ENCODE peak calls at places on chromosomes 5 and 9, in nine cellular contexts. One of them, this sample, is unnamed.

GRCh38 chr5:96968614-96969013 is 32.7 kb downstream of the LNPEP start:
- DNase-seq in hepatocyte: peak; percentile 16
- DNase-seq in breast epithelium: no peak
- DNase-seq in GM23338: no peak
- DNase-seq in ovary: no peak
- DNase-seq in heart right ventricle: no peak
- DNase-seq in A549: no peak
- DNase-seq in colonic mucosa: no peak
- DNase-seq in endothelial cell of umbilical vein: peak; percentile 45
- DNase-seq in this sample: no peak

GRCh38 chr9:38234479-38234878 is 158.0 kb upstream of the ALDH1B1 start:
- DNase-seq in colonic mucosa: no peak
- DNase-seq in ovary: no peak
- DNase-seq in endothelial cell of umbilical vein: no peak
- DNase-seq in heart right ventricle: no peak
- DNase-seq in hepatocyte: no peak
- DNase-seq in A549: no peak
- DNase-seq in GM23338: no peak
- DNase-seq in breast epithelium: no peak
- DNase-seq in this sample: no peak

GRCh38 chr9:20291201-20291600 is 331.1 kb downstream of the MLLT3 start:
- DNase-seq in heart right ventricle: no peak
- DNase-seq in colonic mucosa: no peak
- DNase-seq in endothelial cell of umbilical vein: no peak
- DNase-seq in ovary: no peak
- DNase-seq in A549: no peak
- DNase-seq in GM23338: no peak
- DNase-seq in hepatocyte: no peak
- DNase-seq in breast epithelium: no peak
- DNase-seq in this sample: no peak

GRCh38 chr5:15344954-15345353 is 155.0 kb upstream of the FBXL7 start:
- DNase-seq in GM23338: no peak
- DNase-seq in A549: no peak
- DNase-seq in endothelial cell of umbilical vein: no peak
- DNase-seq in ovary: no peak
- DNase-seq in hepatocyte: no peak
- DNase-seq in heart right ventricle: no peak
- DNase-seq in breast epithelium: no peak
- DNase-seq in colonic mucosa: no peak
- DNase-seq in this sample: no peak

GRCh38 chr9:86534572-86535258 is 180.5 kb upstream of the TUT7 start:
- DNase-seq in hepatocyte: no peak
- DNase-seq in heart right ventricle: no peak
- DNase-seq in endothelial cell of umbilical vein: no peak
- DNase-seq in breast epithelium: no peak
- DNase-seq in colonic mucosa: no peak
- DNase-seq in A549: no peak
- DNase-seq in ovary: no peak
- DNase-seq in GM23338: no peak
- DNase-seq in this sample: no peak

GRCh38 chr5:163976691-163977090 is 471.3 kb downstream of the MAT2B start:
- DNase-seq in GM23338: no peak
- DNase-seq in heart right ventricle: no peak
- DNase-seq in colonic mucosa: no peak
- DNase-seq in breast epithelium: no peak
- DNase-seq in hepatocyte: no peak
- DNase-seq in ovary: no peak
- DNase-seq in endothelial cell of umbilical vein: peak; percentile 40
- DNase-seq in A549: no peak
- DNase-seq in this sample: no peak

GRCh38 chr9:129944501-129945116 is 98.4 kb downstream of the FNBP1 start:
- DNase-seq in heart right ventricle: no peak
- DNase-seq in colonic mucosa: no peak
- DNase-seq in breast epithelium: no peak
- DNase-seq in endothelial cell of umbilical vein: no peak
- DNase-seq in A549: no peak
- DNase-seq in hepatocyte: no peak
- DNase-seq in ovary: no peak
- DNase-seq in GM23338: no peak
- DNase-seq in this sample: no peak

GRCh38 chr5:61704289-61704688 is 372.2 kb downstream of the ZSWIM6 start:
- DNase-seq in ovary: no peak
- DNase-seq in heart right ventricle: no peak
- DNase-seq in endothelial cell of umbilical vein: peak; percentile 4
- DNase-seq in A549: no peak
- DNase-seq in colonic mucosa: no peak
- DNase-seq in breast epithelium: no peak
- DNase-seq in GM23338: no peak
- DNase-seq in hepatocyte: no peak
- DNase-seq in this sample: no peak

GRCh38 chr9:34982352-34982751 is 7.2 kb upstream of the DNAJB5 start:
- DNase-seq in hepatocyte: no peak
- DNase-seq in endothelial cell of umbilical vein: no peak
- DNase-seq in colonic mucosa: no peak
- DNase-seq in ovary: no peak
- DNase-seq in A549: no peak
- DNase-seq in GM23338: no peak
- DNase-seq in breast epithelium: no peak
- DNase-seq in heart right ventricle: no peak
- DNase-seq in this sample: no peak

GRCh38 chr5:178382689-178383276 is 150.2 kb upstream of the PHYKPL start:
- DNase-seq in colonic mucosa: no peak
- DNase-seq in ovary: no peak
- DNase-seq in heart right ventricle: no peak
- DNase-seq in A549: no peak
- DNase-seq in endothelial cell of umbilical vein: no peak
- DNase-seq in hepatocyte: peak; percentile 54
- DNase-seq in breast epithelium: no peak
- DNase-seq in GM23338: no peak
- DNase-seq in this sample: no peak

GRCh38 chr5:175689147-175689991 is 31.5 kb downstream of the HRH2 start:
- DNase-seq in endothelial cell of umbilical vein: no peak
- DNase-seq in A549: no peak
- DNase-seq in hepatocyte: no peak
- DNase-seq in colonic mucosa: no peak
- DNase-seq in heart right ventricle: peak; percentile 25
- DNase-seq in ovary: peak; percentile 32
- DNase-seq in GM23338: no peak
- DNase-seq in breast epithelium: no peak
- DNase-seq in this sample: no peak

GRCh38 chr9:120893917-120894316 is 16.9 kb upstream of the PHF19 start:
- DNase-seq in GM23338: no peak
- DNase-seq in colonic mucosa: no peak
- DNase-seq in A549: no peak
- DNase-seq in endothelial cell of umbilical vein: no peak
- DNase-seq in breast epithelium: no peak
- DNase-seq in heart right ventricle: no peak
- DNase-seq in hepatocyte: no peak
- DNase-seq in ovary: no peak
- DNase-seq in this sample: no peak

GRCh38 chr9:120892177-120892747 is 15.3 kb upstream of the PHF19 start:
- DNase-seq in endothelial cell of umbilical vein: no peak
- DNase-seq in A549: no peak
- DNase-seq in breast epithelium: no peak
- DNase-seq in ovary: no peak
- DNase-seq in GM23338: no peak
- DNase-seq in hepatocyte: no peak
- DNase-seq in colonic mucosa: no peak
- DNase-seq in heart right ventricle: no peak
- DNase-seq in this sample: no peak

GRCh38 chr9:120891255-120891954 is 14.4 kb upstream of the PHF19 start:
- DNase-seq in GM23338: no peak
- DNase-seq in heart right ventricle: no peak
- DNase-seq in ovary: no peak
- DNase-seq in breast epithelium: no peak
- DNase-seq in hepatocyte: no peak
- DNase-seq in endothelial cell of umbilical vein: no peak
- DNase-seq in A549: no peak
- DNase-seq in colonic mucosa: no peak
- DNase-seq in this sample: no peak

GRCh38 chr9:120893585-120893857 is 16.5 kb upstream of the PHF19 start:
- DNase-seq in ovary: no peak
- DNase-seq in endothelial cell of umbilical vein: no peak
- DNase-seq in colonic mucosa: no peak
- DNase-seq in GM23338: no peak
- DNase-seq in hepatocyte: no peak
- DNase-seq in heart right ventricle: no peak
- DNase-seq in breast epithelium: no peak
- DNase-seq in A549: no peak
- DNase-seq in this sample: no peak

GRCh38 chr9:120892748-120893584 is 16.0 kb upstream of the PHF19 start:
- DNase-seq in breast epithelium: no peak
- DNase-seq in A549: no peak
- DNase-seq in hepatocyte: no peak
- DNase-seq in heart right ventricle: no peak
- DNase-seq in endothelial cell of umbilical vein: peak; percentile 96
- DNase-seq in colonic mucosa: no peak
- DNase-seq in GM23338: no peak
- DNase-seq in ovary: no peak
- DNase-seq in this sample: no peak
- H3K4me3 ChIP-seq in breast epithelium: no peak overlapping the region
- H3K4me3 ChIP-seq in A549: no peak overlapping the region
- H3K4me3 ChIP-seq in hepatocyte: no peak overlapping the region
- H3K4me3 ChIP-seq in heart right ventricle: no peak overlapping the region
- H3K4me3 ChIP-seq in endothelial cell of umbilical vein: no peak overlapping the region
- H3K4me3 ChIP-seq in colonic mucosa: no peak overlapping the region
- H3K4me3 ChIP-seq in GM23338: no peak overlapping the region
- H3K4me3 ChIP-seq in ovary: no peak overlapping the region
- H3K4me3 ChIP-seq in this sample: no peak overlapping the region

GRCh38 chr5:154575869-154576806 is 98.1 kb upstream of the HAND1 start:
- DNase-seq in endothelial cell of umbilical vein: no peak
- DNase-seq in breast epithelium: no peak
- DNase-seq in heart right ventricle: no peak
- DNase-seq in colonic mucosa: no peak
- DNase-seq in ovary: no peak
- DNase-seq in GM23338: peak; percentile 35
- DNase-seq in hepatocyte: no peak
- DNase-seq in A549: no peak
- DNase-seq in this sample: peak; percentile 22
- TF ChIP-seq CTCF in endothelial cell of umbilical vein: no peak
- TF ChIP-seq CTCF in breast epithelium: no peak
- TF ChIP-seq CTCF in heart right ventricle: no peak
- TF ChIP-seq CTCF in colonic mucosa: no peak
- TF ChIP-seq CTCF in ovary: no peak
- TF ChIP-seq CTCF in GM23338: peak; percentile 31
- TF ChIP-seq CTCF in hepatocyte: peak; percentile 33
- TF ChIP-seq CTCF in A549: peak; percentile 49
- TF ChIP-seq CTCF in this sample: peak; percentile 72

GRCh38 chr5:1515311-1515920 is 8.3 kb downstream of the LPCAT1 start:
- DNase-seq in hepatocyte: no peak
- DNase-seq in ovary: peak; percentile 12
- DNase-seq in colonic mucosa: peak; percentile 16
- DNase-seq in breast epithelium: no peak
- DNase-seq in GM23338: peak; percentile 43
- DNase-seq in heart right ventricle: no peak
- DNase-seq in A549: no peak
- DNase-seq in endothelial cell of umbilical vein: no peak
- DNase-seq in this sample: no peak
- H3K4me3 ChIP-seq in hepatocyte: no peak overlapping the region
- H3K4me3 ChIP-seq in ovary: no peak overlapping the region
- H3K4me3 ChIP-seq in colonic mucosa: no peak overlapping the region
- H3K4me3 ChIP-seq in breast epithelium: no peak overlapping the region
- H3K4me3 ChIP-seq in GM23338: peak overlapping the region; percentile 44
- H3K4me3 ChIP-seq in heart right ventricle: no peak overlapping the region
- H3K4me3 ChIP-seq in A549: no peak overlapping the region
- H3K4me3 ChIP-seq in endothelial cell of umbilical vein: no peak overlapping the region
- H3K4me3 ChIP-seq in this sample: no peak overlapping the region

GRCh38 chr5:172707285-172708182 is 63.5 kb downstream of the DUSP1 start:
- DNase-seq in A549: peak; percentile 66
- DNase-seq in breast epithelium: no peak
- DNase-seq in colonic mucosa: no peak
- DNase-seq in heart right ventricle: no peak
- DNase-seq in ovary: no peak
- DNase-seq in endothelial cell of umbilical vein: peak; percentile 62
- DNase-seq in GM23338: peak; percentile 81
- DNase-seq in hepatocyte: peak; percentile 72
- DNase-seq in this sample: no peak
- TF ChIP-seq CTCF in A549: peak; percentile 87
- TF ChIP-seq CTCF in breast epithelium: no peak
- TF ChIP-seq CTCF in colonic mucosa: no peak
- TF ChIP-seq CTCF in heart right ventricle: peak; percentile 55
- TF ChIP-seq CTCF in ovary: no peak
- TF ChIP-seq CTCF in endothelial cell of umbilical vein: peak; percentile 61
- TF ChIP-seq CTCF in GM23338: peak; percentile 55
- TF ChIP-seq CTCF in hepatocyte: peak; percentile 60
- TF ChIP-seq CTCF in this sample: peak; percentile 80

GRCh38 chr5:138610468-138611294 is 35.5 kb upstream of the HSPA9 start:
- DNase-seq in colonic mucosa: no peak
- DNase-seq in breast epithelium: no peak
- DNase-seq in endothelial cell of umbilical vein: no peak
- DNase-seq in ovary: peak; percentile 32
- DNase-seq in hepatocyte: peak; percentile 31
- DNase-seq in heart right ventricle: peak; percentile 17
- DNase-seq in A549: peak; percentile 26
- DNase-seq in GM23338: peak; percentile 73
- DNase-seq in this sample: no peak
- H3K4me3 ChIP-seq in colonic mucosa: peak overlapping the region; percentile 7
- H3K4me3 ChIP-seq in breast epithelium: no peak overlapping the region
- H3K4me3 ChIP-seq in endothelial cell of umbilical vein: peak overlapping the region; percentile 20
- H3K4me3 ChIP-seq in ovary: no peak overlapping the region
- H3K4me3 ChIP-seq in hepatocyte: no peak overlapping the region
- H3K4me3 ChIP-seq in heart right ventricle: peak overlapping the region; percentile 49
- H3K4me3 ChIP-seq in A549: no peak overlapping the region
- H3K4me3 ChIP-seq in GM23338: peak overlapping the region; percentile 60
- H3K4me3 ChIP-seq in this sample: no peak overlapping the region

GRCh38 chr5:14326035-14326909 is 183.1 kb downstream of the TRIO start:
- DNase-seq in colonic mucosa: no peak
- DNase-seq in A549: no peak
- DNase-seq in GM23338: peak; percentile 52
- DNase-seq in endothelial cell of umbilical vein: peak; percentile 21
- DNase-seq in breast epithelium: no peak
- DNase-seq in hepatocyte: peak; percentile 26
- DNase-seq in heart right ventricle: no peak
- DNase-seq in ovary: no peak
- DNase-seq in this sample: no peak
- TF ChIP-seq CTCF in colonic mucosa: peak; percentile 22
- TF ChIP-seq CTCF in A549: no peak
- TF ChIP-seq CTCF in GM23338: peak; percentile 61
- TF ChIP-seq CTCF in endothelial cell of umbilical vein: no peak
- TF ChIP-seq CTCF in breast epithelium: no peak
- TF ChIP-seq CTCF in hepatocyte: peak; percentile 28
- TF ChIP-seq CTCF in heart right ventricle: peak; percentile 28
- TF ChIP-seq CTCF in ovary: no peak
- TF ChIP-seq CTCF in this sample: peak; percentile 47

GRCh38 chr5:59256331-59256730 is 637.2 kb downstream of the PDE4D start:
- DNase-seq in ovary: no peak
- DNase-seq in GM23338: no peak
- DNase-seq in heart right ventricle: no peak
- DNase-seq in colonic mucosa: no peak
- DNase-seq in endothelial cell of umbilical vein: no peak
- DNase-seq in hepatocyte: no peak
- DNase-seq in A549: no peak
- DNase-seq in breast epithelium: no peak
- DNase-seq in this sample: no peak
- H3K4me3 ChIP-seq in ovary: no peak overlapping the region
- H3K4me3 ChIP-seq in GM23338: no peak overlapping the region
- H3K4me3 ChIP-seq in heart right ventricle: no peak overlapping the region
- H3K4me3 ChIP-seq in colonic mucosa: no peak overlapping the region
- H3K4me3 ChIP-seq in endothelial cell of umbilical vein: no peak overlapping the region
- H3K4me3 ChIP-seq in hepatocyte: no peak overlapping the region
- H3K4me3 ChIP-seq in A549: no peak overlapping the region
- H3K4me3 ChIP-seq in breast epithelium: no peak overlapping the region
- H3K4me3 ChIP-seq in this sample: no peak overlapping the region

This sample was measured in LNCaP clone FGC.